ENCODE peak calls at places on chromosomes 13 and 19, in four cellular contexts. One of them, this sample, is unnamed.

GRCh38 chr13:50421457-50422130 is 406.4 kb downstream of the KCNRG start:
- DNase-seq in colonic mucosa: no peak
- DNase-seq in T-cell: no peak
- DNase-seq in NCI-H1417: peak; percentile 88
- DNase-seq in this sample: no peak

GRCh38 chr19:48810151-48810550 is 678 bp downstream of the BCAT2 start:
- DNase-seq in NCI-H1417: no peak
- DNase-seq in colonic mucosa: no peak
- DNase-seq in T-cell: no peak
- DNase-seq in this sample: no peak

GRCh38 chr13:84553252-84553651 is 671.0 kb upstream of the SLITRK1 start:
- DNase-seq in T-cell: no peak
- DNase-seq in NCI-H1417: peak; percentile 32
- DNase-seq in colonic mucosa: no peak
- DNase-seq in this sample: no peak

GRCh38 chr13:111589321-111589720 is 268.9 kb downstream of the TEX29 start:
- DNase-seq in T-cell: no peak
- DNase-seq in colonic mucosa: no peak
- DNase-seq in NCI-H1417: no peak
- DNase-seq in this sample: no peak

GRCh38 chr19:4396949-4397783 is 3.2 kb downstream of the SH3GL1 start:
- DNase-seq in colonic mucosa: no peak
- DNase-seq in NCI-H1417: no peak
- DNase-seq in T-cell: no peak
- DNase-seq in this sample: no peak

GRCh38 chr13:101627556-101627943 is 175.1 kb downstream of the ITGBL1 start:
- DNase-seq in colonic mucosa: no peak
- DNase-seq in NCI-H1417: no peak
- DNase-seq in T-cell: no peak
- DNase-seq in this sample: no peak

GRCh38 chr13:80438521-80438920 is 97.6 kb upstream of the SPRY2 start:
- DNase-seq in NCI-H1417: no peak
- DNase-seq in T-cell: no peak
- DNase-seq in colonic mucosa: no peak
- DNase-seq in this sample: no peak

GRCh38 chr19:11505032-11505503 is 571 bp downstream of the ZNF653 start:
- DNase-seq in colonic mucosa: peak; percentile 98
- DNase-seq in NCI-H1417: peak; percentile 97
- DNase-seq in T-cell: peak; percentile 94
- DNase-seq in this sample: peak; percentile 92

GRCh38 chr13:102935896-102936321 is 90.1 kb downstream of the ERCC5 start:
- DNase-seq in T-cell: no peak
- DNase-seq in colonic mucosa: no peak
- DNase-seq in NCI-H1417: no peak
- DNase-seq in this sample: no peak

GRCh38 chr13:112930192-112930591 is 38.8 kb upstream of the MCF2L start:
- DNase-seq in NCI-H1417: no peak
- DNase-seq in colonic mucosa: no peak
- DNase-seq in T-cell: no peak
- DNase-seq in this sample: no peak

GRCh38 chr13:106416645-106417044 is 118.8 kb downstream of the EFNB2 start:
- DNase-seq in colonic mucosa: no peak
- DNase-seq in NCI-H1417: no peak
- DNase-seq in T-cell: no peak
- DNase-seq in this sample: peak; percentile 3

GRCh38 chr13:37442996-37443395 is 155.6 kb downstream of the POSTN start:
- DNase-seq in T-cell: no peak
- DNase-seq in NCI-H1417: no peak
- DNase-seq in colonic mucosa: no peak
- DNase-seq in this sample: no peak